ENCODE peak calls at places on chromosomes 6 and 20, in seven cellular contexts. K is IMR-90, Y is H9, X is neuronal stem cell, D is H1, L is mesenchymal stem cell, E is trophoblast cell. V is an unnamed sample.

GRCh38 chr6:167056370-167056769 is 57.2 kb downstream of the CEP43 start:
- DNase-seq in D (no peak), E (no peak), Y (no peak), X (no peak), K (no peak), L (peak; percentile 50), V (no peak)

GRCh38 chr6:128899651-128900050 is 16.7 kb downstream of the LAMA2 start:
- DNase-seq in K (peak; percentile 60), Y (no peak), E (no peak), X (no peak), D (no peak), L (peak; percentile 19), V (no peak)

GRCh38 chr6:104483225-104483834 is 376.4 kb downstream of the HACE1 start:
- DNase-seq in Y (no peak), D (no peak), L (peak; percentile 34), K (no peak), E (no peak), X (no peak), V (peak; percentile 26)

GRCh38 chr6:102749210-102749971 is 1355.9 kb downstream of the GRIK2 start:
- DNase-seq in D (no peak), X (no peak), L (peak; percentile 47), K (no peak), E (no peak), Y (no peak), V (no peak)

GRCh38 chr6:4948781-4949450 is 54.9 kb downstream of the RPP40 start:
- DNase-seq in L (no peak), D (peak; percentile 47), E (no peak), Y (no peak), X (no peak), K (no peak), V (no peak)

GRCh38 chr6:167130008-167130677 is 7.2 kb downstream of the CCR6 start:
- DNase-seq in D (no peak), X (no peak), L (no peak), K (no peak), Y (no peak), E (no peak), V (no peak)

GRCh38 chr6:33628401-33628964 is 7.4 kb downstream of the ITPR3 start:
- DNase-seq in L (no peak), X (no peak), K (no peak), D (no peak), Y (no peak), E (no peak), V (no peak)

GRCh38 chr20:8156603-8157079 is 24.6 kb downstream of the PLCB1 start:
- DNase-seq in K (peak; percentile 59), Y (no peak), E (no peak), D (no peak), L (peak; percentile 63), X (no peak), V (no peak)

GRCh38 chr6:88709819-88710246 is 253.6 kb downstream of the RNGTT start:
- DNase-seq in X (no peak), K (no peak), D (no peak), E (no peak), L (no peak), Y (no peak), V (no peak)

GRCh38 chr20:33261465-33261864 is 21.5 kb upstream of the BPIFB1 start:
- DNase-seq in D (no peak), K (no peak), L (no peak), Y (no peak), X (no peak), E (no peak), V (peak; percentile 25)

GRCh38 chr6:42569102-42570028 is 5.5 kb downstream of the UBR2 start:
- DNase-seq in K (peak; percentile 95), L (peak; percentile 85), E (peak; percentile 12), X (no peak), D (no peak), Y (no peak), V (no peak)

GRCh38 chr20:33584976-33585375 is 77.2 kb upstream of the C20orf144 start:
- DNase-seq in D (no peak), K (no peak), X (no peak), Y (no peak), L (no peak), E (no peak), V (no peak)

GRCh38 chr20:19104186-19104585 is 108.3 kb upstream of the SLC24A3 start:
- DNase-seq in D (no peak), K (no peak), Y (no peak), E (no peak), X (no peak), L (no peak), V (no peak)

GRCh38 chr6:106444777-106445507 is 84.4 kb downstream of the CRYBG1 start:
- DNase-seq in L (peak; percentile 73), D (no peak), K (peak; percentile 69), X (peak; percentile 47), Y (peak; percentile 30), E (no peak), V (peak; percentile 75)

GRCh38 chr20:9066196-9066595 is 2.7 kb upstream of the PLCB4 start:
- DNase-seq in L (no peak), K (no peak), D (no peak), Y (no peak), E (no peak), X (no peak), V (no peak)

GRCh38 chr20:12928755-12929401 is 79.9 kb upstream of the SPTLC3 start:
- DNase-seq in E (no peak), D (no peak), X (no peak), L (peak; percentile 88), Y (no peak), K (peak; percentile 87), V (no peak)

GRCh38 chr6:37717836-37718251 is 20.2 kb upstream of the MDGA1 start:
- DNase-seq in D (no peak), K (peak; percentile 83), L (no peak), X (no peak), Y (no peak), E (no peak), V (no peak)

DNA sequence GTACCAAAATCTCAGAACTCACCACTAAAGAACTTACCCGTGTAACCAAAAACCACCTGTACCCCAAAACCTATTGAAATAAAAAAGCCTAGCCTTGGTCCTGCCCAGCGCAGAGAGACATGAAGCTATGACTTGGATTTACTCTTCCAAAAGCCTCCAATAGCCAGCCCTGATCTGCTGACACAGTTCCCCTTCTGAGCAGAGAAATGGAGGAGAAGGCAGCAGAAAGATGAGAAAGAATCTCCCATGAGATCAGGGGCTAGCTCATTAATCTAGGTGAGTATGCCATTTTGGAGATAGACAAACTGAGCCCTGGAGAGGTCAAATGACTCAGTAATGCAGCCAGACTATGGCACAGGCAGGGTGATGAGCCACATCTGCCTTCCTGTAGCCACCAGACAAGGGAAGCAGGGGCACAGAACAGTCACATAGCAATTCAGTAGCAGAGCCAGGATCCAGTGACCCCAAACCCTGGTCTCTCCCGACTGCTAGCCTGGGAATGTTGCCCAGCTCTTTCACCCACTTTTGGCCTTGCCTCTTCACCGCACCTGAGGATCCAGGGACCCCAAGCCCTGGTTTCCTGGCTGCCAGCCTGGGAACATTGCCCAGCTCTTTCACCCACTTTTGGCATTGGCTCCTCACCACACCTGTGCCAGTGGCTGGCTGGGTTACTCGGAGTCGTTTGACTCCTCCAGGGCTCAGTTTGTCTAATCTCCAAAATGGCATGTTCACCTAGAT is 7.2 kb upstream of the SDCBP2 start:
- DNase-seq in Y (peak; percentile 8), K (no peak), D (peak; percentile 37), L (no peak), X (no peak), E (no peak), V (no peak)
- H3K18ac ChIP-seq in Y (no peak overlapping the region), K (no peak overlapping the region), D (no peak overlapping the region), L (no peak overlapping the region), X (no peak overlapping the region), E (no peak overlapping the region), V (no peak overlapping the region)

GRCh38 chr6:155026366-155027045 is 31.4 kb downstream of the TIAM2 start:
- DNase-seq in Y (no peak), D (no peak), K (peak; percentile 76), E (no peak), X (no peak), L (peak; percentile 80), V (peak; percentile 65)

GRCh38 chr6:155023717-155024116 is 28.6 kb downstream of the TIAM2 start:
- DNase-seq in L (no peak), E (no peak), K (no peak), Y (no peak), D (no peak), X (no peak), V (no peak)

GRCh38 chr6:155021680-155022079 is 26.6 kb downstream of the TIAM2 start:
- DNase-seq in D (no peak), L (no peak), K (no peak), E (no peak), X (no peak), Y (no peak), V (no peak)

GRCh38 chr6:155024628-155025027 is 29.5 kb downstream of the TIAM2 start:
- DNase-seq in X (no peak), Y (no peak), E (no peak), K (no peak), D (no peak), L (no peak), V (no peak)

DNA sequence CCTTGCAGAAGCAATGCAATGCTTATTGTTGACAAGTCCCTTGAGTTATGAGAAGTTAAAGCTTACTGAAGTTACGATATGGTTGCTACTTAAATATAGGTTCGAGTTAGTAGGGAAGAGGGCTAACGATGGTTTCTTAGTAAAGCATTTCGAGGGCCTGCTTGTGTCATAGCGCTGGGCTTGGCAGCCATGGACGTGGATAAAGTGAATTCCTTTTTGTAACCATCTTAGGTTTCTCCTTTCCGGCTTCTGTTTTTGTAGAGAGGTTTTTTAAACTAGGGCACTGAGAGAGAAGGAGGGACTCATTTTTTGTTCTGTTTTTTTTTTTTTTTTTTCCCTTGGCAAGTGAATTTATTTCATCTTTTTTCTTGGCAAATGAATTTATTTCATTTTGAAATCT is 27.6 kb downstream of the TIAM2 start:
- DNase-seq in E (no peak), K (no peak), Y (no peak), L (no peak), D (no peak), X (no peak), V (no peak)
- H3K18ac ChIP-seq in E (no peak overlapping the region), K (no peak overlapping the region), Y (no peak overlapping the region), L (no peak overlapping the region), D (no peak overlapping the region), X (no peak overlapping the region), V (no peak overlapping the region)

GRCh38 chr6:139372326-139373153 is 1.9 kb downstream of the CITED2 start:
- DNase-seq in Y (no peak), E (no peak), X (no peak), D (no peak), K (peak; percentile 18), L (peak; percentile 30), V (no peak)
- H3K18ac ChIP-seq in Y (no peak overlapping the region), E (peak overlapping the region; percentile 94), X (peak overlapping the region; percentile 99), D (no peak overlapping the region), K (peak overlapping the region; percentile 86), L (no peak overlapping the region), V (peak overlapping the region; percentile 24)

GRCh38 chr6:47650553-47651432 is 47.6 kb upstream of the ADGRF4 start:
- DNase-seq in L (peak; percentile 10), Y (no peak), E (no peak), K (no peak), D (no peak), X (no peak), V (no peak)

GRCh38 chr6:47651505-47651944 is 46.9 kb upstream of the ADGRF4 start:
- DNase-seq in D (no peak), X (no peak), E (peak; percentile 37), K (peak; percentile 74), Y (no peak), L (peak; percentile 30), V (no peak)

GRCh38 chr6:47647188-47647587 is 51.2 kb upstream of the ADGRF4 start:
- DNase-seq in D (no peak), L (no peak), X (no peak), K (no peak), Y (no peak), E (no peak), V (no peak)

GRCh38 chr6:47648031-47648430 is 50.3 kb upstream of the ADGRF4 start:
- DNase-seq in Y (no peak), K (no peak), X (no peak), D (no peak), L (no peak), E (no peak), V (no peak)

GRCh38 chr6:47646689-47647088 is 51.7 kb upstream of the ADGRF4 start:
- DNase-seq in D (no peak), K (no peak), Y (no peak), L (no peak), E (no peak), X (no peak), V (no peak)
- H3K18ac ChIP-seq in D (no peak overlapping the region), K (no peak overlapping the region), Y (no peak overlapping the region), L (no peak overlapping the region), E (no peak overlapping the region), X (no peak overlapping the region), V (no peak overlapping the region)